ENCODE peak calls at places on chromosomes 1 and 21, in ten cellular contexts. One of them, this sample, is unnamed.

GRCh38 chr1:6674796-6675195 is 26.8 kb downstream of the DNAJC11 start:
- DNase-seq in SJSA1: no peak
- DNase-seq in SHP77: no peak
- DNase-seq in GM20000: no peak
- DNase-seq in astrocyte: no peak
- DNase-seq in ELR: no peak
- DNase-seq in NCI-H1105: no peak
- DNase-seq in CD8-positive, alpha-beta memory T cell: no peak
- DNase-seq in NCI-H2081: no peak
- DNase-seq in mammary epithelial cell: no peak
- DNase-seq in this sample: no peak

GRCh38 chr1:36532810-36533401 is 50.2 kb upstream of the CSF3R start:
- DNase-seq in SHP77: no peak
- DNase-seq in NCI-H1105: no peak
- DNase-seq in CD8-positive, alpha-beta memory T cell: no peak
- DNase-seq in astrocyte: no peak
- DNase-seq in GM20000: no peak
- DNase-seq in ELR: no peak
- DNase-seq in SJSA1: no peak
- DNase-seq in mammary epithelial cell: no peak
- DNase-seq in NCI-H2081: no peak
- DNase-seq in this sample: no peak

GRCh38 chr1:151537112-151537511 is 3.0 kb upstream of the TUFT1 start:
- DNase-seq in SJSA1: peak
- DNase-seq in astrocyte: peak
- DNase-seq in mammary epithelial cell: peak
- DNase-seq in CD8-positive, alpha-beta memory T cell: no peak
- DNase-seq in SHP77: no peak
- DNase-seq in NCI-H1105: no peak
- DNase-seq in GM20000: no peak
- DNase-seq in ELR: peak
- DNase-seq in NCI-H2081: no peak
- DNase-seq in this sample: no peak

GRCh38 chr1:228379165-228379460 is 27.5 kb downstream of the TRIM11 start:
- DNase-seq in GM20000: no peak
- DNase-seq in SJSA1: no peak
- DNase-seq in NCI-H2081: peak
- DNase-seq in SHP77: no peak
- DNase-seq in ELR: peak
- DNase-seq in NCI-H1105: no peak
- DNase-seq in CD8-positive, alpha-beta memory T cell: no peak
- DNase-seq in mammary epithelial cell: no peak
- DNase-seq in astrocyte: peak
- DNase-seq in this sample: no peak

GRCh38 chr1:36306210-36306901 is at the start of gene SH3D21:
- DNase-seq in NCI-H2081: peak
- DNase-seq in CD8-positive, alpha-beta memory T cell: peak
- DNase-seq in mammary epithelial cell: peak
- DNase-seq in SHP77: peak
- DNase-seq in SJSA1: no peak
- DNase-seq in NCI-H1105: peak
- DNase-seq in ELR: peak
- DNase-seq in astrocyte: no peak
- DNase-seq in GM20000: peak
- DNase-seq in this sample: peak

GRCh38 chr1:59568158-59568935 is 246.4 kb upstream of the HOOK1 start:
- DNase-seq in ELR: peak
- DNase-seq in NCI-H2081: no peak
- DNase-seq in GM20000: no peak
- DNase-seq in mammary epithelial cell: peak
- DNase-seq in CD8-positive, alpha-beta memory T cell: no peak
- DNase-seq in NCI-H1105: no peak
- DNase-seq in astrocyte: no peak
- DNase-seq in SHP77: no peak
- DNase-seq in SJSA1: no peak
- DNase-seq in this sample: no peak

GRCh38 chr1:64514197-64514765 is 44.4 kb downstream of the CACHD1 start:
- DNase-seq in SHP77: no peak
- DNase-seq in GM20000: no peak
- DNase-seq in NCI-H1105: no peak
- DNase-seq in astrocyte: peak
- DNase-seq in SJSA1: no peak
- DNase-seq in CD8-positive, alpha-beta memory T cell: no peak
- DNase-seq in mammary epithelial cell: peak
- DNase-seq in ELR: peak
- DNase-seq in NCI-H2081: no peak
- DNase-seq in this sample: no peak

GRCh38 chr1:89273324-89273778 is 691 bp upstream of the GBP5 start:
- DNase-seq in NCI-H2081: no peak
- DNase-seq in SJSA1: no peak
- DNase-seq in astrocyte: no peak
- DNase-seq in CD8-positive, alpha-beta memory T cell: no peak
- DNase-seq in ELR: no peak
- DNase-seq in NCI-H1105: no peak
- DNase-seq in GM20000: no peak
- DNase-seq in SHP77: no peak
- DNase-seq in mammary epithelial cell: no peak
- DNase-seq in this sample: no peak

GRCh38 chr1:20212685-20213331 is 26.5 kb upstream of the PLA2G2C start:
- DNase-seq in ELR: peak
- DNase-seq in SHP77: peak
- DNase-seq in astrocyte: no peak
- DNase-seq in mammary epithelial cell: peak
- DNase-seq in NCI-H1105: peak
- DNase-seq in CD8-positive, alpha-beta memory T cell: peak
- DNase-seq in NCI-H2081: peak
- DNase-seq in SJSA1: peak
- DNase-seq in GM20000: peak
- DNase-seq in this sample: peak

GRCh38 chr1:107514841-107515240 is 374.0 kb downstream of the NTNG1 start:
- DNase-seq in SHP77: no peak
- DNase-seq in SJSA1: no peak
- DNase-seq in NCI-H2081: no peak
- DNase-seq in astrocyte: no peak
- DNase-seq in CD8-positive, alpha-beta memory T cell: no peak
- DNase-seq in ELR: no peak
- DNase-seq in NCI-H1105: no peak
- DNase-seq in mammary epithelial cell: no peak
- DNase-seq in GM20000: no peak
- DNase-seq in this sample: no peak

GRCh38 chr21:42861311-42862122 is 17.8 kb downstream of the WDR4 start:
- DNase-seq in CD8-positive, alpha-beta memory T cell: no peak
- DNase-seq in SJSA1: no peak
- DNase-seq in SHP77: no peak
- DNase-seq in ELR: no peak
- DNase-seq in mammary epithelial cell: no peak
- DNase-seq in astrocyte: no peak
- DNase-seq in GM20000: no peak
- DNase-seq in NCI-H2081: peak
- DNase-seq in NCI-H1105: no peak
- DNase-seq in this sample: no peak

GRCh38 chr1:145758116-145758515 is 38.8 kb downstream of the CD160 start:
- DNase-seq in astrocyte: no peak
- DNase-seq in SHP77: no peak
- DNase-seq in mammary epithelial cell: no peak
- DNase-seq in SJSA1: no peak
- DNase-seq in GM20000: no peak
- DNase-seq in NCI-H1105: no peak
- DNase-seq in ELR: no peak
- DNase-seq in NCI-H2081: no peak
- DNase-seq in CD8-positive, alpha-beta memory T cell: no peak
- DNase-seq in this sample: no peak

GRCh38 chr1:3066250-3066711 is 2.7 kb upstream of the PRDM16 start:
- DNase-seq in mammary epithelial cell: no peak
- DNase-seq in NCI-H2081: no peak
- DNase-seq in CD8-positive, alpha-beta memory T cell: peak
- DNase-seq in SJSA1: no peak
- DNase-seq in NCI-H1105: no peak
- DNase-seq in SHP77: peak
- DNase-seq in ELR: no peak
- DNase-seq in GM20000: no peak
- DNase-seq in astrocyte: no peak
- DNase-seq in this sample: no peak

GRCh38 chr1:46522184-46522968 is 29.1 kb downstream of the KNCN start:
- DNase-seq in SJSA1: peak
- DNase-seq in NCI-H1105: no peak
- DNase-seq in SHP77: no peak
- DNase-seq in NCI-H2081: no peak
- DNase-seq in CD8-positive, alpha-beta memory T cell: no peak
- DNase-seq in astrocyte: peak
- DNase-seq in GM20000: no peak
- DNase-seq in mammary epithelial cell: peak
- DNase-seq in ELR: peak
- DNase-seq in this sample: peak

GRCh38 chr1:62746086-62746808 is 37.7 kb upstream of the ATG4C start:
- DNase-seq in SJSA1: peak
- DNase-seq in CD8-positive, alpha-beta memory T cell: no peak
- DNase-seq in NCI-H1105: peak
- DNase-seq in GM20000: peak
- DNase-seq in ELR: peak
- DNase-seq in mammary epithelial cell: peak
- DNase-seq in NCI-H2081: peak
- DNase-seq in SHP77: peak
- DNase-seq in astrocyte: peak
- DNase-seq in this sample: peak

GRCh38 chr21:43006874-43007208 is 32.5 kb downstream of the PKNOX1 start:
- DNase-seq in astrocyte: no peak
- DNase-seq in GM20000: no peak
- DNase-seq in ELR: no peak
- DNase-seq in CD8-positive, alpha-beta memory T cell: no peak
- DNase-seq in SHP77: peak
- DNase-seq in NCI-H1105: no peak
- DNase-seq in SJSA1: no peak
- DNase-seq in mammary epithelial cell: no peak
- DNase-seq in NCI-H2081: peak
- DNase-seq in this sample: no peak

GRCh38 chr1:20578721-20579380 is 10.0 kb upstream of the CDA start:
- DNase-seq in NCI-H2081: no peak
- DNase-seq in GM20000: no peak
- DNase-seq in NCI-H1105: no peak
- DNase-seq in ELR: peak
- DNase-seq in SJSA1: no peak
- DNase-seq in mammary epithelial cell: peak
- DNase-seq in SHP77: no peak
- DNase-seq in CD8-positive, alpha-beta memory T cell: no peak
- DNase-seq in astrocyte: peak
- DNase-seq in this sample: no peak

GRCh38 chr1:155893389-155894142 is 17.6 kb downstream of the RIT1 start:
- DNase-seq in mammary epithelial cell: peak
- DNase-seq in NCI-H2081: no peak
- DNase-seq in NCI-H1105: no peak
- DNase-seq in SJSA1: peak
- DNase-seq in ELR: peak
- DNase-seq in SHP77: peak
- DNase-seq in CD8-positive, alpha-beta memory T cell: no peak
- DNase-seq in GM20000: no peak
- DNase-seq in astrocyte: peak
- DNase-seq in this sample: no peak

GRCh38 chr1:108644984-108645383 is 15.9 kb downstream of the HENMT1 start:
- DNase-seq in CD8-positive, alpha-beta memory T cell: peak
- DNase-seq in SJSA1: no peak
- DNase-seq in mammary epithelial cell: no peak
- DNase-seq in astrocyte: no peak
- DNase-seq in SHP77: peak
- DNase-seq in GM20000: no peak
- DNase-seq in NCI-H1105: no peak
- DNase-seq in NCI-H2081: no peak
- DNase-seq in ELR: no peak
- DNase-seq in this sample: no peak

GRCh38 chr1:17065667-17066066 is 11.8 kb upstream of the SDHB start:
- DNase-seq in SHP77: no peak
- DNase-seq in NCI-H2081: no peak
- DNase-seq in astrocyte: no peak
- DNase-seq in CD8-positive, alpha-beta memory T cell: no peak
- DNase-seq in GM20000: no peak
- DNase-seq in mammary epithelial cell: no peak
- DNase-seq in NCI-H1105: no peak
- DNase-seq in SJSA1: no peak
- DNase-seq in ELR: no peak
- DNase-seq in this sample: no peak

GRCh38 chr1:229272164-229273158 is 1.6 kb downstream of the RAB4A start:
- DNase-seq in CD8-positive, alpha-beta memory T cell: no peak
- DNase-seq in SHP77: no peak
- DNase-seq in astrocyte: no peak
- DNase-seq in GM20000: no peak
- DNase-seq in mammary epithelial cell: no peak
- DNase-seq in NCI-H2081: peak
- DNase-seq in ELR: peak
- DNase-seq in NCI-H1105: no peak
- DNase-seq in SJSA1: no peak
- DNase-seq in this sample: no peak

GRCh38 chr1:97159342-97159741 is 437.8 kb downstream of the PTBP2 start:
- DNase-seq in NCI-H2081: no peak
- DNase-seq in GM20000: peak
- DNase-seq in NCI-H1105: no peak
- DNase-seq in ELR: no peak
- DNase-seq in SHP77: no peak
- DNase-seq in SJSA1: no peak
- DNase-seq in CD8-positive, alpha-beta memory T cell: no peak
- DNase-seq in astrocyte: no peak
- DNase-seq in mammary epithelial cell: no peak
- DNase-seq in this sample: no peak

GRCh38 chr1:155913969-155914757 is 3.0 kb upstream of the RIT1 start:
- DNase-seq in mammary epithelial cell: no peak
- DNase-seq in NCI-H1105: no peak
- DNase-seq in astrocyte: no peak
- DNase-seq in ELR: peak
- DNase-seq in GM20000: no peak
- DNase-seq in SHP77: no peak
- DNase-seq in CD8-positive, alpha-beta memory T cell: no peak
- DNase-seq in NCI-H2081: no peak
- DNase-seq in SJSA1: no peak
- DNase-seq in this sample: no peak